ENCODE peak calls at places on chromosomes 12 and 14, in four cellular contexts. N, S, A and M are unnamed samples.

GRCh38 chr14:87052646-87053225 is 940.2 kb downstream of the GALC start:
- DNase-seq in N (no peak), S (no peak), A (no peak), M (no peak)

GRCh38 chr12:97168804-97169203 is 261.7 kb downstream of the NEDD1 start:
- DNase-seq in N (no peak), S (no peak), A (no peak), M (no peak)

GRCh38 chr12:5954661-5955060 is 9.6 kb upstream of the ANO2 start:
- DNase-seq in N (no peak), S (no peak), A (no peak), M (no peak)

GRCh38 chr12:120977531-120978295 is 630 bp upstream of the HNF1A start:
- DNase-seq in N (no peak), S (no peak), A (no peak), M (no peak)

GRCh38 chr12:44581642-44582242 is 294.4 kb downstream of the NELL2 start:
- DNase-seq in N (peak; percentile 72), S (no peak), A (no peak), M (no peak)

GRCh38 chr12:10130042-10130441 is at the start of gene CLEC7A:
- DNase-seq in N (no peak), S (no peak), A (no peak), M (no peak)

GRCh38 chr12:110042260-110042659 is 6.1 kb downstream of the C12orf76 start:
- DNase-seq in N (no peak), S (no peak), A (no peak), M (no peak)

GRCh38 chr12:5914387-5915149 is 30.5 kb downstream of the ANO2 start:
- DNase-seq in N (no peak), S (no peak), A (no peak), M (no peak)

GRCh38 chr14:58747181-58747580 is 109.4 kb downstream of the DACT1 start:
- DNase-seq in N (no peak), S (no peak), A (peak; percentile 35), M (no peak)

GRCh38 chr12:108078428-108078827 is 50.7 kb upstream of the WSCD2 start:
- DNase-seq in N (no peak), S (no peak), A (no peak), M (no peak)

GRCh38 chr12:25970916-25971674 is 12.6 kb downstream of the RASSF8 start:
- DNase-seq in N (no peak), S (no peak), A (no peak), M (peak; percentile 59)

GRCh38 chr12:25970082-25970481 is 11.6 kb downstream of the RASSF8 start:
- DNase-seq in N (no peak), S (no peak), A (no peak), M (no peak)

GRCh38 chr12:25972783-25973182 is 14.3 kb downstream of the RASSF8 start:
- DNase-seq in N (no peak), S (no peak), A (no peak), M (no peak)

GRCh38 chr12:25975179-25975578 is 16.7 kb downstream of the RASSF8 start:
- DNase-seq in N (no peak), S (no peak), A (no peak), M (no peak)

GRCh38 chr12:25971675-25972035 is 13.2 kb downstream of the RASSF8 start:
- DNase-seq in N (no peak), S (no peak), A (no peak), M (no peak)
- H3K4me3 ChIP-seq in N (no peak overlapping the region), S (no peak overlapping the region), A (no peak overlapping the region), M (no peak overlapping the region)

GRCh38 chr12:117850048-117850447 is 118.7 kb downstream of the KSR2 start:
- DNase-seq in N (peak; percentile 78), S (no peak), A (no peak), M (no peak)
- TF ChIP-seq CTCF in N (peak; percentile 95), S (peak; percentile 89), A (peak; percentile 89), M (peak; percentile 95)

DNA sequence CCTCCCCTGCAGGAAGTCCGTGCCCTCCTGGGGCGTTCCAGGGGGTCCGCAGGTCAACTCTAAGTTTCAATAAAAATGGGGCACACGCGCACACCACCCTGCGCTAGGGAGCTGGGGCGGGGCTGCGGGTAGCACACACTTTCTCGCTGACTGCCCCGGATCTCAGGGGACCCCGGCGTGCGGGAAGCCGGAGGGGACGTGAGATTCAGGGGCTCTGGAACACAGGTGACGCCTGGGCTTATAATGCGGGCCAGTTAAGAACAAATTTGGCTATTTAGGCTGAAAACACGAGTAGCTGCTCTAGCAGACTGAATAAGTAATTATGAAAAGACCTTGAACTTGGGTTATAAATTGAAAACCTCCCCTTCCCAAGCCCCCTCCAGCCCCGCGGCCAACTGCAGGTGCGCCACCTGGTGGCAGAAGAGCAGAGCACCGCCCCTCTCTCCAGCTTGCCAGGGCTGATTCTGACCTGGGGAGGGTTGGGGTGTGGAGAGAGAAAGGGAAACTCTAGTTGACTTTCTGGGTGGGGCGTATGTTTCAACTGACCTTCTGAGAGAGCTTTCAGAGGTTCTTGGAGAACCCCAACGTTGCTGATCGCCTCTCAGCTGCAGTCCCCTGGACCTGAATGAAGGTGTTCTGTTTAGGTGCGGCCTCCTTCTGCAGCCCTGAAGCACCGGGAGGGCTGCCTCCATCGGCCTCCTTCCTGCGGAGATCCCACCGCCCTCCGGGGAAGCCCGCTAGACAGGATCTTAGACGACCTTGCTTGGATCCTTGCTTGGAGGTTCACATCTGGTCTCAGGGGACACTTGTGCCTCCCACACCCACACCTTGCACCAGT is 118.4 kb upstream of the EVL start:
- DNase-seq in N (peak; percentile 64), S (peak; percentile 82), A (peak; percentile 35), M (no peak)
- H3K4me3 ChIP-seq in N (no peak overlapping the region), S (no peak overlapping the region), A (no peak overlapping the region), M (no peak overlapping the region)

GRCh38 chr14:54722791-54723432 is 156.0 kb downstream of the SAMD4A start:
- DNase-seq in N (peak; percentile 56), S (no peak), A (no peak), M (peak; percentile 13)
- TF ChIP-seq CTCF in N (peak; percentile 54), S (no peak), A (no peak), M (peak; percentile 68)

GRCh38 chr14:94485944-94486841 is 10.2 kb upstream of the SERPINA9 start:
- DNase-seq in N (peak; percentile 88), S (peak; percentile 88), A (peak; percentile 41), M (no peak)
- H3K4me3 ChIP-seq in N (peak overlapping the region; percentile 48), S (no peak overlapping the region), A (no peak overlapping the region), M (no peak overlapping the region)